ENCODE peak calls at places on chromosomes 4 and X, in four cellular contexts. E is PC-9, G is GM23338, C is esophagus squamous epithelium. A is an unnamed sample.

GRCh38 chrX:9788908-9789307 is 2.7 kb downstream of the SHROOM2 start:
- DNase-seq in E (peak), G (peak), C (no peak), A (no peak)

GRCh38 chr4:10727140-10727880 is 42.7 kb upstream of the CLNK start:
- DNase-seq in E (no peak), G (no peak), C (no peak), A (no peak)

GRCh38 chrX:138889152-138889551 is 177.6 kb upstream of the FGF13 start:
- DNase-seq in C (no peak), E (no peak), G (no peak), A (no peak)

GRCh38 chr4:8278009-8278395 is 8.4 kb downstream of the HTRA3 start:
- DNase-seq in G (no peak), C (no peak), E (no peak), A (peak)

GRCh38 chrX:132488819-132489255 is at the start of gene MBNL3:
- DNase-seq in G (peak), C (peak), E (peak), A (peak)

GRCh38 chr4:146029147-146029546 is 90.5 kb upstream of the ZNF827 start:
- DNase-seq in G (no peak), E (no peak), C (no peak), A (no peak)

GRCh38 chr4:24921491-24921890 is 8.6 kb upstream of the CCDC149 start:
- DNase-seq in C (no peak), E (no peak), G (no peak), A (no peak)

GRCh38 chr4:7041851-7042696 is 1.1 kb upstream of the TADA2B start:
- DNase-seq in E (no peak), C (no peak), G (peak), A (no peak)

GRCh38 chr4:84848432-84848831 is 118.1 kb downstream of the WDFY3 start:
- DNase-seq in G (no peak), C (no peak), E (no peak), A (no peak)

GRCh38 chr4:153467897-153468262 is 1.7 kb downstream of the TMEM131L start:
- DNase-seq in E (no peak), G (no peak), C (no peak), A (no peak)

GRCh38 chr4:168859888-168860694 is 150.0 kb downstream of the CBR4 start:
- DNase-seq in C (no peak), G (no peak), E (no peak), A (no peak)

GRCh38 chr4:176879370-176880116 is 86.8 kb upstream of the VEGFC start:
- DNase-seq in G (no peak), C (no peak), E (no peak), A (no peak)

GRCh38 chr4:185464184-185464583 is 7.3 kb downstream of the CCDC110 start:
- DNase-seq in G (peak), C (no peak), E (no peak), A (no peak)

GRCh38 chr4:16418814-16419213 is 192.5 kb upstream of the TAPT1 start:
- DNase-seq in G (no peak), E (no peak), C (no peak), A (no peak)

GRCh38 chr4:176274441-176274840 is 5.4 kb upstream of the ASB5 start:
- DNase-seq in G (no peak), C (no peak), E (peak), A (no peak)

GRCh38 chrX:47798861-47799260 is 37.8 kb upstream of the ZNF81 start:
- DNase-seq in C (no peak), G (no peak), E (no peak), A (no peak)

DNA sequence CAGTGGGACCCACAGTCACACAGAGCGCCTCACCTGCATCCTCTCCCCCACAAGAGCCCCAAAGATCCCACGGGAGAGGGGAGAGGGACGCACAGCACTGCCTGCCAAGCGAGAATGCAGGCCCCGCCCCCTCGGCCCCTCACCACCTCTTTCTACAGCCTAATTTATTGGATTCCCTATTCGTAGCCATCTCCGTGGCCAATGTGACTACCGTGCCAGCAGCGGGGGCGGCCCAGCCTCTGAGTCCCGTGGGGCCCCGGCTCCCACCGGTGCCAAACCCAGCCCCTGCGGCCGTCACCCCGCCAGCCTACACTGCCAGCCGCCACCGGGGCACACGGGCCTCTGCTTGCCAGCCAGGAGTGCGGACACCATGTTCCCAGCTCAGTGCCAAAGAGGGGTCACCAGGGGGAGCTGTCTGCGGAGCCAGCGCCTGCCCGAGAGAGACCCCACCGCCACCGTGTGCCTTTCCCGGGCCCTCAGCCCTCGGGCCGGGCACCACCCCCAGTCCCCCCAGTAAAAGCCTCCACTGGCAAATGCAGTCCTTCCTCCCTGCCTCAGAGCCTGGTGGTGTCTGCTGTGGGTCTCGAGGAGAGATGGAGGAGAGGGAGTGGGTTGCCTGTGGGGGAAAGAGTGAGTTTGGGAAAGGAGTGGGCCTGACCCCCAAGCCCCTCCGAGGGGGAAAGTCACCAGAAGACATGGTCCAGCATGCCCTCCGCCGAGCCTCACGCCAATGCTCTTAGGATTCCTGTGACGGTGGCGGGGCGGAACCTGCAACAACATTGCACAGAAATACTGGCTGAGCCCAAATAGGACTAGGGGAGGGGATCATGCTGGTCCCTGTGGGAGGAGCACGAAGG is 19.6 kb upstream of the PLXNB3 start:
- DNase-seq in C (no peak), G (peak), E (no peak), A (peak)
- H3K4me3 ChIP-seq in C (peak), G (peak), E (no peak), A (no peak)

GRCh38 chrX:72308209-72308565 is 2.5 kb upstream of the CITED1 start:
- DNase-seq in G (no peak), E (no peak), C (no peak), A (no peak)
- TF ChIP-seq CTCF in G (no peak), E (no peak), C (no peak), A (no peak)

GRCh38 chr4:1195109-1195671 is 22.8 kb upstream of the SPON2 start:
- DNase-seq in C (no peak), E (no peak), G (no peak), A (no peak)

GRCh38 chr4:1195894-1196401 is 23.6 kb upstream of the SPON2 start:
- DNase-seq in G (no peak), C (no peak), E (no peak), A (no peak)

GRCh38 chr4:1193206-1194027 is 21.0 kb upstream of the SPON2 start:
- DNase-seq in E (no peak), C (no peak), G (no peak), A (peak)

GRCh38 chr4:1192493-1193205 is 20.3 kb upstream of the SPON2 start:
- DNase-seq in E (no peak), C (no peak), G (no peak), A (no peak)

GRCh38 chr4:1194028-1194900 is 21.9 kb upstream of the SPON2 start:
- DNase-seq in C (no peak), E (no peak), G (peak), A (peak)
- H3K27ac ChIP-seq in C (peak), E (no peak), G (no peak), A (no peak)

DNA sequence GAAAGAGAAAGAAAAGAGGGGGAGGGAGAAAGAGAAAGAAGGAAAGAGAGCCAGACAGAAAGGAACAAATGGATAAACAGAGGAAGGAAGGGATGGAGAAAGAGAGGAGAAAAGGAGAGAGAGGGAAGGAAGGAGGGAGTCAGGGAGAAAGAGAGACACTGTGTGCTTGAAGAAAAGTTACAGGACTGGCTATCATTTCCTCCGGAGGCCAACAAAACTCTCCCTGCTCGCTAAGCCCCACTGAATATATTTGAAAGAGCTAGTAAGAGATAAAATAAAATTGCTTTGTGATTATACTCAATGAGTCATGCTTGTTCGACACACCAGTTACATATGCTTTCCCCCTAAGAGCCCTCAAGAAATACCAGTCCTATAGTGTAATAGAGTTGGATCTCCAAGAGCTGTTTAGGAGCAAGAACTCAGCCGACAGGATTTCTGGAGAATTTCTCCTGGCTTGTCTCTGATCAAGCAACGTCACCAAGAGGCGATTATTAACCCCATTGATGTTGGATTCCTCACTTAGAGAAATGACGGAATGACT is 102.2 kb downstream of the MXRA5 start:
- DNase-seq in C (no peak), G (no peak), E (no peak), A (peak)
- H3K4me3 ChIP-seq in C (no peak), G (no peak), E (no peak), A (no peak)

GRCh38 chr4:127479031-127479622 is 153.6 kb upstream of the INTU start:
- DNase-seq in E (peak), G (peak), C (no peak), A (peak)
- TF ChIP-seq CTCF in E (peak), G (peak), C (no peak), A (peak)

DNA sequence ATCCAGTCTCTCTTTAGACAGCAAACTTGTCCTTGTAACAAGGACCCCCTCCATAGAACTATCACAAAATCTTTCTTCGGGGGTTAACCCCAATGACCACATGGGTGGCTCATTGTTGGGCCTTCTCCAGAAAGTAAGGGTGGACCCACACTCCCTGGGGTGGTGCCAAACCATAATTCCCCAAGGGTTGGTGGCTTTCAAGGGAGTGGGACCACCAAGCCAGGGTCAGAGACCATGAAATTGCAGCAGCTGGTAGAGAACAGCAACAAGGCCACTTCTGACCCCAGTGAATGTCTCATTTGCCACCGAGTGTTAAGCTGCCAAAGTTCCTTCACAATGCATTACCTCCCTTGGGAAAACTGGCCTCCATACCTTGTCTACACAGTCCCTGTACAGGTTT is 28.8 kb upstream of the ZDHHC9 start:
- DNase-seq in E (no peak), C (no peak), G (no peak), A (no peak)
- H3K27ac ChIP-seq in E (no peak), C (no peak), G (no peak), A (no peak)

GRCh38 chr4:181008164-181008563 is 1235.0 kb upstream of the TENM3 start:
- DNase-seq in E (no peak), C (no peak), G (no peak), A (no peak)

GRCh38 chr4:181004056-181004455 is 1239.1 kb upstream of the TENM3 start:
- DNase-seq in G (no peak), C (no peak), E (no peak), A (no peak)

GRCh38 chr4:181007751-181008150 is 1235.5 kb upstream of the TENM3 start:
- DNase-seq in G (no peak), C (no peak), E (no peak), A (no peak)

GRCh38 chr4:181006509-181007290 is 1236.5 kb upstream of the TENM3 start:
- DNase-seq in C (no peak), G (peak), E (no peak), A (no peak)
- H3K4me3 ChIP-seq in C (no peak), G (no peak), E (no peak), A (no peak)

DNA sequence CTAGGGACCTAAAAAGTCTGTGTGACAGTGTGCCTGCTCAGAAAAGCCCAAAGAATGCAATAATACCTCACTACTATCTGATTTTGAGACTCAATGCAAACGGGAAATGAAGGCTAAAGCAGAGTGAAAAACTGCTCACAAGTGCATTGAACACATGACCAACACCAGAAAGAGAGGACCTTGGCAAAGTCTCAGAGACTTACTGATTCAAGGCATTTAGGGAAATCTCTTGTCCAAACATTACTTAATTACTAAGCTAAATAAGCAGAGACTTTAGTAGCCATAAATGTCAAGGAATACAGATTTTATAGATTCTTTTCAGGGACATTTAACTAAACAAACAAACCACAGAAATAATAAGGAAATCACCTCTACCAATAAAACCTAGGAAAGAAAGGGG is 916.0 kb downstream of the FSTL5 start:
- DNase-seq in G (no peak), E (no peak), C (no peak), A (no peak)
- TF ChIP-seq CTCF in G (no peak), E (no peak), C (no peak), A (no peak)

GRCh38 chrX:22629105-22629725 is 356.5 kb downstream of the CBLL2 start:
- DNase-seq in E (peak), C (no peak), G (no peak), A (no peak)

GRCh38 chrX:22634081-22634480 is 361.4 kb downstream of the CBLL2 start:
- DNase-seq in E (no peak), C (no peak), G (peak), A (peak)

DNA sequence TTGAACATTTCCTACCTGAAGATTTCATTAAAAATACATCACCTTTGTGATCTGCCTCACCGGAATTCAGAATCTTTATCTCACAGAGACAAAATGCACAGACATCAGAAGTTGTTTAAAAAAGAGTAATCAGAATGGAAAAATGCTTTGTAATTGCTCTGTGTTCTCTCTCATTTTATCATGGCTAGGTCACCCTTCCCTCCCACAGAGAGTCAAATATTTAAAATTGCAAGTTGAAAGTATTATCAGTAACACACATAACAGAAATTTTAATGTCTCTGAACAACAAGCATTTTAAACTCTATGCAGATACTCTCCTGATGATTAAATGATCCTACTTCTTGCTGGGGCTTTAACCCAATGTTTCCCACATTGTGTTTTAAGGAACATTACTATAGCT is 362.0 kb downstream of the CBLL2 start:
- DNase-seq in C (no peak), E (no peak), G (no peak), A (peak)
- H3K27ac ChIP-seq in C (no peak), E (no peak), G (no peak), A (no peak)

A was measured in cardiac muscle cell.